ENCODE peak calls at places on chromosomes 16 and 17, in seven cellular contexts. One of them, this sample, is unnamed.

GRCh38 chr17:69335018-69335417 is 8.1 kb upstream of the ABCA5 start:
- DNase-seq in lower leg skin: no peak
- DNase-seq in GM23338: peak; percentile 75
- DNase-seq in tibial artery: no peak
- DNase-seq in fibroblast of villous mesenchyme: peak; percentile 51
- DNase-seq in BJ: no peak
- DNase-seq in NB4: peak; percentile 19
- DNase-seq in this sample: no peak

GRCh38 chr16:48383877-48384304 is 1.3 kb downstream of the SIAH1 start:
- DNase-seq in lower leg skin: no peak
- DNase-seq in GM23338: peak; percentile 35
- DNase-seq in tibial artery: no peak
- DNase-seq in fibroblast of villous mesenchyme: no peak
- DNase-seq in BJ: no peak
- DNase-seq in NB4: peak; percentile 45
- DNase-seq in this sample: no peak

GRCh38 chr16:68072038-68072695 is 13.0 kb upstream of the NFATC3 start:
- DNase-seq in lower leg skin: peak; percentile 91
- DNase-seq in GM23338: no peak
- DNase-seq in tibial artery: no peak
- DNase-seq in fibroblast of villous mesenchyme: peak; percentile 89
- DNase-seq in BJ: no peak
- DNase-seq in NB4: peak; percentile 26
- DNase-seq in this sample: peak; percentile 69

GRCh38 chr17:68460096-68460495 is 2.8 kb upstream of the WIPI1 start:
- DNase-seq in lower leg skin: no peak
- DNase-seq in GM23338: no peak
- DNase-seq in tibial artery: no peak
- DNase-seq in fibroblast of villous mesenchyme: no peak
- DNase-seq in BJ: no peak
- DNase-seq in NB4: no peak
- DNase-seq in this sample: no peak

GRCh38 chr16:50261707-50262235 is 4.6 kb upstream of the ADCY7 start:
- DNase-seq in lower leg skin: peak; percentile 68
- DNase-seq in GM23338: no peak
- DNase-seq in tibial artery: peak; percentile 32
- DNase-seq in fibroblast of villous mesenchyme: no peak
- DNase-seq in BJ: no peak
- DNase-seq in NB4: no peak
- DNase-seq in this sample: no peak

GRCh38 chr17:81064746-81065475 is 30.0 kb downstream of the BAIAP2 start:
- DNase-seq in lower leg skin: no peak
- DNase-seq in GM23338: no peak
- DNase-seq in tibial artery: no peak
- DNase-seq in fibroblast of villous mesenchyme: peak; percentile 89
- DNase-seq in BJ: no peak
- DNase-seq in NB4: no peak
- DNase-seq in this sample: no peak

GRCh38 chr17:30334421-30334820 is 564 bp upstream of the TMIGD1 start:
- DNase-seq in lower leg skin: no peak
- DNase-seq in GM23338: no peak
- DNase-seq in tibial artery: no peak
- DNase-seq in fibroblast of villous mesenchyme: no peak
- DNase-seq in BJ: no peak
- DNase-seq in NB4: no peak
- DNase-seq in this sample: no peak

GRCh38 chr16:26987631-26988030 is 79.1 kb upstream of the C16orf82 start:
- DNase-seq in lower leg skin: peak; percentile 68
- DNase-seq in GM23338: no peak
- DNase-seq in tibial artery: no peak
- DNase-seq in fibroblast of villous mesenchyme: peak; percentile 81
- DNase-seq in BJ: peak; percentile 58
- DNase-seq in NB4: no peak
- DNase-seq in this sample: no peak

GRCh38 chr16:11053916-11054460 is 109.6 kb downstream of the CLEC16A start:
- DNase-seq in lower leg skin: no peak
- DNase-seq in GM23338: no peak
- DNase-seq in tibial artery: no peak
- DNase-seq in fibroblast of villous mesenchyme: no peak
- DNase-seq in BJ: no peak
- DNase-seq in NB4: no peak
- DNase-seq in this sample: peak; percentile 53

GRCh38 chr17:77609553-77610517 is 348.7 kb upstream of the TNRC6C start:
- DNase-seq in lower leg skin: peak; percentile 87
- DNase-seq in GM23338: no peak
- DNase-seq in tibial artery: peak; percentile 60
- DNase-seq in fibroblast of villous mesenchyme: peak; percentile 11
- DNase-seq in BJ: no peak
- DNase-seq in NB4: peak; percentile 54
- DNase-seq in this sample: no peak

GRCh38 chr17:56815711-56816110 is 18.0 kb downstream of the C17orf67 start:
- DNase-seq in lower leg skin: no peak
- DNase-seq in GM23338: no peak
- DNase-seq in tibial artery: no peak
- DNase-seq in fibroblast of villous mesenchyme: peak; percentile 36
- DNase-seq in BJ: no peak
- DNase-seq in NB4: no peak
- DNase-seq in this sample: no peak

GRCh38 chr17:6147054-6147453 is 76.9 kb downstream of the WSCD1 start:
- DNase-seq in lower leg skin: peak; percentile 56
- DNase-seq in GM23338: no peak
- DNase-seq in tibial artery: no peak
- DNase-seq in fibroblast of villous mesenchyme: no peak
- DNase-seq in BJ: no peak
- DNase-seq in NB4: no peak
- DNase-seq in this sample: no peak

GRCh38 chr17:45575126-45575885 is 84.8 kb upstream of the PLEKHM1 start:
- DNase-seq in lower leg skin: no peak
- DNase-seq in GM23338: peak; percentile 0
- DNase-seq in tibial artery: no peak
- DNase-seq in fibroblast of villous mesenchyme: no peak
- DNase-seq in BJ: no peak
- DNase-seq in NB4: peak; percentile 1
- DNase-seq in this sample: no peak

GRCh38 chr16:25366078-25366477 is 108.4 kb upstream of the ZKSCAN2 start:
- DNase-seq in lower leg skin: no peak
- DNase-seq in GM23338: peak; percentile 43
- DNase-seq in tibial artery: no peak
- DNase-seq in fibroblast of villous mesenchyme: no peak
- DNase-seq in BJ: no peak
- DNase-seq in NB4: peak; percentile 55
- DNase-seq in this sample: no peak

GRCh38 chr17:61309857-61310256 is 89.8 kb upstream of the TBX2 start:
- DNase-seq in lower leg skin: no peak
- DNase-seq in GM23338: no peak
- DNase-seq in tibial artery: no peak
- DNase-seq in fibroblast of villous mesenchyme: peak; percentile 91
- DNase-seq in BJ: peak; percentile 65
- DNase-seq in NB4: no peak
- DNase-seq in this sample: no peak

GRCh38 chr16:8946544-8946943 is 17.2 kb downstream of the USP7 start:
- DNase-seq in lower leg skin: no peak
- DNase-seq in GM23338: no peak
- DNase-seq in tibial artery: no peak
- DNase-seq in fibroblast of villous mesenchyme: no peak
- DNase-seq in BJ: no peak
- DNase-seq in NB4: no peak
- DNase-seq in this sample: peak; percentile 35

GRCh38 chr16:47204736-47205499 is 61.2 kb upstream of the NETO2 start:
- DNase-seq in lower leg skin: no peak
- DNase-seq in GM23338: peak; percentile 2
- DNase-seq in tibial artery: no peak
- DNase-seq in fibroblast of villous mesenchyme: no peak
- DNase-seq in BJ: no peak
- DNase-seq in NB4: peak; percentile 12
- DNase-seq in this sample: no peak

GRCh38 chr17:47870042-47870441 is 19.1 kb upstream of the SP6 start:
- DNase-seq in lower leg skin: no peak
- DNase-seq in GM23338: peak; percentile 8
- DNase-seq in tibial artery: no peak
- DNase-seq in fibroblast of villous mesenchyme: no peak
- DNase-seq in BJ: no peak
- DNase-seq in NB4: no peak
- DNase-seq in this sample: no peak
- TF ChIP-seq CTCF in lower leg skin: no peak
- TF ChIP-seq CTCF in GM23338: no peak
- TF ChIP-seq CTCF in tibial artery: no peak
- TF ChIP-seq CTCF in fibroblast of villous mesenchyme: no peak
- TF ChIP-seq CTCF in BJ: no peak
- TF ChIP-seq CTCF in NB4: no peak
- TF ChIP-seq CTCF in this sample: no peak

DNA sequence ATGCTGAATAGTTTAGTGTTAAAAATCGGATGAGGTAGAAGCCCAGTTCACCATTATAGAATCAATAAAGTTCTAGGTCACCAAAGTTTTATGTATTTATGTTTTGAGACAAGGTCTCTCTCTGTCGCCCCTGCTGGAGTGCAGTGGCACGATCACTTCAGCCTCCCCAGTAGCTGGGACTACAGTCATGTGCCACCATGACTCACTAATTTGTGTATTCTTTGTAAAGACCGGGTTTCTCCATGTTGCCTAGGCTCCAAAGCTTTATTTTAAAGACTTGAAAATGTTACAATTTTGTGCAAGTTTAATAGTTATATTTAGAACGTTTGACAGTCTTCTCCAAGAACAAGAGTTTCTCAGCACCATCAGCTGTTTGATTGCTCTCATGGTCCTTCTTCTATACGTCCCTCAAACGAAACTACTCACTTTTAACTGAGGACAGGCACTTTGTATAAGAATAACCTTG is 32.1 kb downstream of the NDE1 start:
- DNase-seq in lower leg skin: no peak
- DNase-seq in GM23338: peak; percentile 78
- DNase-seq in tibial artery: peak; percentile 71
- DNase-seq in fibroblast of villous mesenchyme: peak; percentile 87
- DNase-seq in BJ: no peak
- DNase-seq in NB4: peak; percentile 70
- DNase-seq in this sample: no peak
- TF ChIP-seq CTCF in lower leg skin: peak; percentile 24
- TF ChIP-seq CTCF in GM23338: peak; percentile 65
- TF ChIP-seq CTCF in tibial artery: peak; percentile 55
- TF ChIP-seq CTCF in fibroblast of villous mesenchyme: peak; percentile 68
- TF ChIP-seq CTCF in BJ: peak; percentile 53
- TF ChIP-seq CTCF in NB4: peak; percentile 53
- TF ChIP-seq CTCF in this sample: peak; percentile 76

GRCh38 chr16:87950765-87951549 is at the start of gene BANP:
- DNase-seq in lower leg skin: peak; percentile 99
- DNase-seq in GM23338: peak; percentile 100
- DNase-seq in tibial artery: peak; percentile 98
- DNase-seq in fibroblast of villous mesenchyme: peak; percentile 98
- DNase-seq in BJ: peak; percentile 87
- DNase-seq in NB4: peak; percentile 100
- DNase-seq in this sample: peak; percentile 99
- TF ChIP-seq CTCF in lower leg skin: peak; percentile 64
- TF ChIP-seq CTCF in GM23338: peak; percentile 34
- TF ChIP-seq CTCF in tibial artery: peak; percentile 50
- TF ChIP-seq CTCF in fibroblast of villous mesenchyme: peak; percentile 11
- TF ChIP-seq CTCF in BJ: peak; percentile 43
- TF ChIP-seq CTCF in NB4: peak; percentile 51
- TF ChIP-seq CTCF in this sample: peak; percentile 45

GRCh38 chr16:2968368-2968737 is 795 bp upstream of the PAQR4 start:
- DNase-seq in lower leg skin: no peak
- DNase-seq in GM23338: peak; percentile 54
- DNase-seq in tibial artery: no peak
- DNase-seq in fibroblast of villous mesenchyme: no peak
- DNase-seq in BJ: no peak
- DNase-seq in NB4: no peak
- DNase-seq in this sample: no peak

GRCh38 chr16:2969545-2970521 is 685 bp downstream of the PAQR4 start:
- DNase-seq in lower leg skin: no peak
- DNase-seq in GM23338: peak; percentile 93
- DNase-seq in tibial artery: peak; percentile 38
- DNase-seq in fibroblast of villous mesenchyme: peak; percentile 30
- DNase-seq in BJ: no peak
- DNase-seq in NB4: peak; percentile 92
- DNase-seq in this sample: no peak

GRCh38 chr16:2970563-2970962 is 1.4 kb downstream of the PAQR4 start:
- DNase-seq in lower leg skin: no peak
- DNase-seq in GM23338: no peak
- DNase-seq in tibial artery: no peak
- DNase-seq in fibroblast of villous mesenchyme: no peak
- DNase-seq in BJ: no peak
- DNase-seq in NB4: peak; percentile 52
- DNase-seq in this sample: no peak

GRCh38 chr16:2967721-2968161 is 1.4 kb upstream of the PAQR4 start:
- DNase-seq in lower leg skin: no peak
- DNase-seq in GM23338: no peak
- DNase-seq in tibial artery: no peak
- DNase-seq in fibroblast of villous mesenchyme: no peak
- DNase-seq in BJ: no peak
- DNase-seq in NB4: no peak
- DNase-seq in this sample: no peak

GRCh38 chr16:2968738-2969544 is at the start of gene PAQR4:
- DNase-seq in lower leg skin: peak; percentile 96
- DNase-seq in GM23338: peak; percentile 92
- DNase-seq in tibial artery: peak; percentile 73
- DNase-seq in fibroblast of villous mesenchyme: peak; percentile 84
- DNase-seq in BJ: peak; percentile 48
- DNase-seq in NB4: peak; percentile 92
- DNase-seq in this sample: no peak
- TF ChIP-seq CTCF in lower leg skin: no peak
- TF ChIP-seq CTCF in GM23338: no peak
- TF ChIP-seq CTCF in tibial artery: no peak
- TF ChIP-seq CTCF in fibroblast of villous mesenchyme: no peak
- TF ChIP-seq CTCF in BJ: no peak
- TF ChIP-seq CTCF in NB4: no peak
- TF ChIP-seq CTCF in this sample: no peak